ENCODE peak calls at places on chromosomes 7 and 10, in eight cellular contexts. One of them, this sample, is unnamed.

GRCh38 chr7:84283798-84284197 is 89.2 kb upstream of the SEMA3A start:
- DNase-seq in SK-N-SH: no peak
- DNase-seq in PC-9: no peak
- DNase-seq in HCT116: no peak
- DNase-seq in HepG2: no peak
- DNase-seq in GM23248: no peak
- DNase-seq in GM23338: no peak
- DNase-seq in neural progenitor cell: no peak
- DNase-seq in this sample: no peak

GRCh38 chr10:96556003-96556402 is 30.8 kb downstream of the TM9SF3 start:
- DNase-seq in HepG2: peak; percentile 7
- DNase-seq in SK-N-SH: peak; percentile 22
- DNase-seq in neural progenitor cell: peak; percentile 50
- DNase-seq in HCT116: no peak
- DNase-seq in GM23248: peak; percentile 43
- DNase-seq in GM23338: peak; percentile 53
- DNase-seq in PC-9: no peak
- DNase-seq in this sample: no peak

GRCh38 chr10:78899996-78900714 is 168.6 kb upstream of the ZMIZ1 start:
- DNase-seq in SK-N-SH: no peak
- DNase-seq in HepG2: peak; percentile 38
- DNase-seq in GM23248: no peak
- DNase-seq in neural progenitor cell: no peak
- DNase-seq in HCT116: no peak
- DNase-seq in PC-9: no peak
- DNase-seq in GM23338: peak; percentile 18
- DNase-seq in this sample: no peak

GRCh38 chr10:70816220-70816894 is 609 bp downstream of the SGPL1 start:
- DNase-seq in neural progenitor cell: peak; percentile 85
- DNase-seq in HCT116: peak; percentile 77
- DNase-seq in SK-N-SH: peak; percentile 89
- DNase-seq in GM23338: peak; percentile 74
- DNase-seq in PC-9: peak; percentile 93
- DNase-seq in GM23248: peak; percentile 85
- DNase-seq in HepG2: peak; percentile 74
- DNase-seq in this sample: peak; percentile 75

GRCh38 chr10:35780970-35781642 is 139.0 kb upstream of the FZD8 start:
- DNase-seq in HepG2: no peak
- DNase-seq in HCT116: no peak
- DNase-seq in GM23338: no peak
- DNase-seq in neural progenitor cell: no peak
- DNase-seq in PC-9: no peak
- DNase-seq in SK-N-SH: no peak
- DNase-seq in GM23248: no peak
- DNase-seq in this sample: no peak

GRCh38 chr10:43068781-43069515 is 7.9 kb upstream of the RET start:
- DNase-seq in GM23248: no peak
- DNase-seq in SK-N-SH: no peak
- DNase-seq in neural progenitor cell: no peak
- DNase-seq in HCT116: no peak
- DNase-seq in HepG2: no peak
- DNase-seq in GM23338: no peak
- DNase-seq in PC-9: no peak
- DNase-seq in this sample: no peak

GRCh38 chr10:42753507-42754154 is 29.0 kb upstream of the BMS1 start:
- DNase-seq in GM23338: peak; percentile 29
- DNase-seq in neural progenitor cell: peak; percentile 38
- DNase-seq in HCT116: no peak
- DNase-seq in HepG2: no peak
- DNase-seq in GM23248: peak; percentile 46
- DNase-seq in PC-9: no peak
- DNase-seq in SK-N-SH: peak; percentile 58
- DNase-seq in this sample: no peak

GRCh38 chr10:37010741-37011140 is 114.7 kb upstream of the ANKRD30A start:
- DNase-seq in neural progenitor cell: no peak
- DNase-seq in GM23338: no peak
- DNase-seq in HCT116: no peak
- DNase-seq in PC-9: no peak
- DNase-seq in HepG2: no peak
- DNase-seq in GM23248: no peak
- DNase-seq in SK-N-SH: no peak
- DNase-seq in this sample: no peak

GRCh38 chr10:128047991-128048826 is 78.0 kb downstream of the MKI67 start:
- DNase-seq in GM23338: no peak
- DNase-seq in HCT116: no peak
- DNase-seq in GM23248: peak; percentile 42
- DNase-seq in HepG2: peak; percentile 45
- DNase-seq in PC-9: no peak
- DNase-seq in SK-N-SH: no peak
- DNase-seq in neural progenitor cell: no peak
- DNase-seq in this sample: peak; percentile 63

GRCh38 chr7:155835446-155836215 is 23.4 kb upstream of the SHH start:
- DNase-seq in HepG2: no peak
- DNase-seq in PC-9: no peak
- DNase-seq in GM23248: no peak
- DNase-seq in SK-N-SH: no peak
- DNase-seq in neural progenitor cell: peak; percentile 26
- DNase-seq in GM23338: no peak
- DNase-seq in HCT116: no peak
- DNase-seq in this sample: no peak

GRCh38 chr7:100693312-100694195 is 496 bp downstream of the GIGYF1 start:
- DNase-seq in neural progenitor cell: peak; percentile 78
- DNase-seq in HCT116: no peak
- DNase-seq in PC-9: no peak
- DNase-seq in GM23248: peak; percentile 52
- DNase-seq in SK-N-SH: peak; percentile 89
- DNase-seq in HepG2: no peak
- DNase-seq in GM23338: peak; percentile 41
- DNase-seq in this sample: peak; percentile 56

GRCh38 chr10:30705086-30705624 is 75.6 kb upstream of the LYZL2 start:
- DNase-seq in GM23338: no peak
- DNase-seq in SK-N-SH: no peak
- DNase-seq in GM23248: no peak
- DNase-seq in HCT116: no peak
- DNase-seq in neural progenitor cell: no peak
- DNase-seq in HepG2: no peak
- DNase-seq in PC-9: no peak
- DNase-seq in this sample: peak; percentile 68

GRCh38 chr10:82161264-82161663 is 286.3 kb downstream of the NRG3 start:
- DNase-seq in GM23338: no peak
- DNase-seq in HepG2: no peak
- DNase-seq in HCT116: no peak
- DNase-seq in PC-9: no peak
- DNase-seq in GM23248: no peak
- DNase-seq in neural progenitor cell: no peak
- DNase-seq in SK-N-SH: no peak
- DNase-seq in this sample: no peak

GRCh38 chr7:84194484-84195260 is at the start of gene SEMA3A:
- DNase-seq in GM23338: peak; percentile 59
- DNase-seq in SK-N-SH: peak; percentile 55
- DNase-seq in GM23248: peak; percentile 84
- DNase-seq in neural progenitor cell: peak; percentile 88
- DNase-seq in HCT116: peak; percentile 48
- DNase-seq in HepG2: peak; percentile 8
- DNase-seq in PC-9: peak; percentile 50
- DNase-seq in this sample: no peak

GRCh38 chr10:118978998-118979350 is 50.5 kb upstream of the NANOS1 start:
- DNase-seq in SK-N-SH: no peak
- DNase-seq in PC-9: no peak
- DNase-seq in HepG2: no peak
- DNase-seq in neural progenitor cell: no peak
- DNase-seq in GM23338: no peak
- DNase-seq in GM23248: no peak
- DNase-seq in HCT116: no peak
- DNase-seq in this sample: no peak

GRCh38 chr7:104848386-104848990 is 165.5 kb upstream of the KMT2E start:
- DNase-seq in GM23248: peak; percentile 30
- DNase-seq in SK-N-SH: peak; percentile 73
- DNase-seq in HepG2: peak; percentile 35
- DNase-seq in HCT116: peak; percentile 18
- DNase-seq in PC-9: peak; percentile 50
- DNase-seq in neural progenitor cell: peak; percentile 80
- DNase-seq in GM23338: peak; percentile 86
- DNase-seq in this sample: peak; percentile 82

GRCh38 chr10:101925027-101925426 is 81.4 kb upstream of the KCNIP2 start:
- DNase-seq in SK-N-SH: no peak
- DNase-seq in HCT116: no peak
- DNase-seq in GM23338: no peak
- DNase-seq in HepG2: no peak
- DNase-seq in neural progenitor cell: no peak
- DNase-seq in GM23248: no peak
- DNase-seq in PC-9: no peak
- DNase-seq in this sample: no peak

GRCh38 chr10:101920497-101920896 is 76.9 kb upstream of the KCNIP2 start:
- DNase-seq in HCT116: no peak
- DNase-seq in neural progenitor cell: no peak
- DNase-seq in GM23248: no peak
- DNase-seq in GM23338: no peak
- DNase-seq in HepG2: no peak
- DNase-seq in SK-N-SH: no peak
- DNase-seq in PC-9: no peak
- DNase-seq in this sample: no peak

GRCh38 chr10:101923212-101923611 is 79.6 kb upstream of the KCNIP2 start:
- DNase-seq in HepG2: no peak
- DNase-seq in HCT116: no peak
- DNase-seq in PC-9: no peak
- DNase-seq in GM23248: no peak
- DNase-seq in SK-N-SH: no peak
- DNase-seq in GM23338: no peak
- DNase-seq in neural progenitor cell: no peak
- DNase-seq in this sample: no peak

DNA sequence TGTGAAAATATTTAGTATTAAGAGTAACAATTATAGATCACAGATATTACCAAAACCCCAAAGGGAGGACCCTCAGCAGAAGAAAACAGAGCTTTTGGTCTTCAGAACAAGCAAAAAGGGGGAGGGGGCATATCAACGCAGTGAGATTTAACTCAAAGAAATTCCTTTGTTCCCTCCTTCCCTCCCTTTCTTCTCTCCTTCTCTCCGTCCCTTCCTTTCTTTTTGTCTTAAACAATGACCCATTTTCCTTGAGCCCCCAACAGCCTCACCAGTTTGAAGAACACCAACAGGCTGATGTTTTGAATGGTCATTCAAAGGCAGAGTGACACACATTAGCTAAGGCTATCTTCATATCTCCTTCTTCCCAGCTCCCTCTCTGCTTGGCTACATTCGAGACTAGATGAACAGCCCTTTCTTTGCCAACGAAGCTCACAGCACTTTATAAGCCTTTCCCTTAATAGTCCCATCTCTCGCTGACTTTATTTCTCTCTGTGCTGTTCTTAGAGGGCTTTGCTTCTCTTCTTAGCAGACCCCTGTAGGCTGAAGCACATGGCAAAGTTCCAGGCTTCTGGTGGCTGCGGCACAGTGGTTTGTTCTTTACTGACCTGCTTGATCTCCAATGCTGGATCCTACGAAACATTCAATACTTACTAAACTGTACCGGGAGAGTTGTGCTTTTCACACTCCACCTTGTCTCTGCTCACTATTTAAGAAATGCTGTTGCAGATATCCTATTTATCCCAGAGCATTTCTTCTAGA is 75.6 kb upstream of the KCNIP2 start:
- DNase-seq in GM23338: peak; percentile 64
- DNase-seq in SK-N-SH: no peak
- DNase-seq in GM23248: no peak
- DNase-seq in neural progenitor cell: peak; percentile 15
- DNase-seq in PC-9: no peak
- DNase-seq in HCT116: no peak
- DNase-seq in HepG2: no peak
- DNase-seq in this sample: no peak
- H3K79me2 ChIP-seq in GM23338: no peaks in the 10 kb centered on the region
- H3K79me2 ChIP-seq in SK-N-SH: no peaks in the 10 kb centered on the region
- H3K79me2 ChIP-seq in GM23248: no peaks in the 10 kb centered on the region
- H3K79me2 ChIP-seq in neural progenitor cell: no peaks in the 10 kb centered on the region
- H3K79me2 ChIP-seq in PC-9: no peaks in the 10 kb centered on the region
- H3K79me2 ChIP-seq in HCT116: no peaks in the 10 kb centered on the region
- H3K79me2 ChIP-seq in HepG2: no peaks in the 10 kb centered on the region
- H3K79me2 ChIP-seq in this sample: no peaks in the 10 kb centered on the region

GRCh38 chr7:47417122-47417480 is 164.8 kb downstream of the TNS3 start:
- DNase-seq in neural progenitor cell: no peak
- DNase-seq in GM23338: no peak
- DNase-seq in HCT116: no peak
- DNase-seq in SK-N-SH: no peak
- DNase-seq in GM23248: no peak
- DNase-seq in PC-9: no peak
- DNase-seq in HepG2: no peak
- DNase-seq in this sample: no peak

GRCh38 chr7:47416454-47417121 is 165.3 kb downstream of the TNS3 start:
- DNase-seq in HepG2: no peak
- DNase-seq in GM23338: no peak
- DNase-seq in PC-9: no peak
- DNase-seq in HCT116: no peak
- DNase-seq in neural progenitor cell: peak; percentile 19
- DNase-seq in GM23248: peak; percentile 21
- DNase-seq in SK-N-SH: peak; percentile 12
- DNase-seq in this sample: no peak

GRCh38 chr7:47413526-47414341 is 168.2 kb downstream of the TNS3 start:
- DNase-seq in SK-N-SH: no peak
- DNase-seq in GM23338: no peak
- DNase-seq in HepG2: no peak
- DNase-seq in neural progenitor cell: no peak
- DNase-seq in HCT116: no peak
- DNase-seq in GM23248: no peak
- DNase-seq in PC-9: no peak
- DNase-seq in this sample: no peak

GRCh38 chr7:47414342-47415288 is 167.3 kb downstream of the TNS3 start:
- DNase-seq in GM23338: no peak
- DNase-seq in PC-9: no peak
- DNase-seq in HCT116: no peak
- DNase-seq in neural progenitor cell: no peak
- DNase-seq in HepG2: no peak
- DNase-seq in SK-N-SH: peak; percentile 11
- DNase-seq in GM23248: no peak
- DNase-seq in this sample: no peak

GRCh38 chr7:47415289-47416212 is 166.4 kb downstream of the TNS3 start:
- DNase-seq in GM23338: no peak
- DNase-seq in HepG2: no peak
- DNase-seq in SK-N-SH: peak; percentile 5
- DNase-seq in GM23248: no peak
- DNase-seq in PC-9: no peak
- DNase-seq in HCT116: no peak
- DNase-seq in neural progenitor cell: no peak
- DNase-seq in this sample: no peak
- H3K79me2 ChIP-seq in GM23338: no peaks in the 10 kb centered on the region
- H3K79me2 ChIP-seq in HepG2: no peaks in the 10 kb centered on the region
- H3K79me2 ChIP-seq in SK-N-SH: no peaks in the 10 kb centered on the region
- H3K79me2 ChIP-seq in GM23248: no peaks in the 10 kb centered on the region
- H3K79me2 ChIP-seq in PC-9: no peaks in the 10 kb centered on the region
- H3K79me2 ChIP-seq in HCT116: no peaks in the 10 kb centered on the region
- H3K79me2 ChIP-seq in neural progenitor cell: no peaks in the 10 kb centered on the region
- H3K79me2 ChIP-seq in this sample: peaks cover 3% of the 10 kb centered on the region

GRCh38 chr10:60314306-60314940 is 75.3 kb downstream of the ANK3 start:
- DNase-seq in SK-N-SH: no peak
- DNase-seq in GM23248: peak; percentile 79
- DNase-seq in HepG2: no peak
- DNase-seq in PC-9: no peak
- DNase-seq in neural progenitor cell: no peak
- DNase-seq in HCT116: peak; percentile 39
- DNase-seq in GM23338: no peak
- DNase-seq in this sample: no peak
- H3K79me2 ChIP-seq in SK-N-SH: no peaks in the 10 kb centered on the region
- H3K79me2 ChIP-seq in GM23248: no peaks in the 10 kb centered on the region
- H3K79me2 ChIP-seq in HepG2: no peaks in the 10 kb centered on the region
- H3K79me2 ChIP-seq in PC-9: no peaks in the 10 kb centered on the region
- H3K79me2 ChIP-seq in neural progenitor cell: no peaks in the 10 kb centered on the region
- H3K79me2 ChIP-seq in HCT116: no peaks in the 10 kb centered on the region
- H3K79me2 ChIP-seq in GM23338: no peaks in the 10 kb centered on the region
- H3K79me2 ChIP-seq in this sample: no peaks in the 10 kb centered on the region

GRCh38 chr10:852386-852785 is 79.1 kb downstream of the LARP4B start:
- DNase-seq in SK-N-SH: no peak
- DNase-seq in neural progenitor cell: no peak
- DNase-seq in HCT116: no peak
- DNase-seq in GM23248: no peak
- DNase-seq in PC-9: no peak
- DNase-seq in GM23338: no peak
- DNase-seq in HepG2: peak; percentile 14
- DNase-seq in this sample: no peak
- H3K79me2 ChIP-seq in SK-N-SH: peaks cover 97% of the 10 kb centered on the region
- H3K79me2 ChIP-seq in neural progenitor cell: peaks cover 89% of the 10 kb centered on the region
- H3K79me2 ChIP-seq in HCT116: peaks cover 99% of the 10 kb centered on the region
- H3K79me2 ChIP-seq in GM23248: peaks cover 99% of the 10 kb centered on the region
- H3K79me2 ChIP-seq in PC-9: peaks cover 34% of the 10 kb centered on the region
- H3K79me2 ChIP-seq in GM23338: peaks cover 91% of the 10 kb centered on the region
- H3K79me2 ChIP-seq in HepG2: peaks cover 49% of the 10 kb centered on the region
- H3K79me2 ChIP-seq in this sample: peaks cover 98% of the 10 kb centered on the region